ENCODE peak calls at places on chromosomes 6 and 20, in eight cellular contexts. N is naive thymus-derived CD8-positive, alpha-beta T cell; C is ureter; J is hepatocyte; Y is NCI-H345; X is occipital lobe; Q is activated T-cell treated with anti-CD3 and anti-CD28 coated beads, Interleukin-2, amount 50 U/mL, for 72 hours; D is HepG2. E is an unnamed sample.

GRCh38 chr6:89071036-89071435 is 9.5 kb upstream of the PNRC1 start:
- DNase-seq in N (no peak), C (no peak), J (peak), Y (no peak), X (no peak), Q (no peak), D (peak), E (no peak)

GRCh38 chr6:155493694-155494143 is 38.1 kb upstream of the NOX3 start:
- DNase-seq in N (no peak), C (peak), J (peak), Y (no peak), X (peak), Q (peak), D (peak), E (no peak)

GRCh38 chr6:142567476-142567875 is 265.7 kb downstream of the ADGRG6 start:
- DNase-seq in N (no peak), C (no peak), J (no peak), Y (no peak), X (no peak), Q (no peak), D (peak), E (no peak)

GRCh38 chr20:33866398-33867079 is 55.4 kb downstream of the CHMP4B start:
- DNase-seq in N (no peak), C (no peak), J (no peak), Y (no peak), X (no peak), Q (no peak), D (no peak), E (no peak)

GRCh38 chr6:27163858-27164257 is 83.6 kb upstream of the PRSS16 start:
- DNase-seq in N (no peak), C (no peak), J (no peak), Y (no peak), X (no peak), Q (no peak), D (no peak), E (no peak)

GRCh38 chr6:83378621-83379388 is 52.0 kb downstream of the ME1 start:
- DNase-seq in N (no peak), C (no peak), J (no peak), Y (no peak), X (no peak), Q (no peak), D (no peak), E (no peak)

GRCh38 chr6:73079611-73079955 is 145.7 kb downstream of the KHDC1L start:
- DNase-seq in N (no peak), C (no peak), J (peak), Y (no peak), X (no peak), Q (no peak), D (no peak), E (no peak)

GRCh38 chr6:150124235-150124634 is 18.6 kb upstream of the PPP1R14C start:
- DNase-seq in N (no peak), C (no peak), J (no peak), Y (no peak), X (no peak), Q (no peak), D (no peak), E (no peak)

GRCh38 chr6:6522709-6523108 is 65.8 kb upstream of the LY86 start:
- DNase-seq in N (no peak), C (no peak), J (no peak), Y (no peak), X (no peak), Q (no peak), D (no peak), E (no peak)

GRCh38 chr6:142500265-142500786 is 198.5 kb downstream of the ADGRG6 start:
- DNase-seq in N (no peak), C (no peak), J (no peak), Y (no peak), X (no peak), Q (no peak), D (no peak), E (no peak)

GRCh38 chr6:1745814-1746213 is 136.1 kb downstream of the FOXC1 start:
- DNase-seq in N (no peak), C (no peak), J (no peak), Y (no peak), X (no peak), Q (no peak), D (no peak), E (no peak)

GRCh38 chr20:9015984-9016324 is 52.9 kb upstream of the PLCB4 start:
- DNase-seq in N (no peak), C (no peak), J (no peak), Y (no peak), X (no peak), Q (no peak), D (no peak), E (no peak)

GRCh38 chr6:106124437-106125423 is 38.6 kb downstream of the PRDM1 start:
- DNase-seq in N (no peak), C (no peak), J (no peak), Y (no peak), X (no peak), Q (no peak), D (no peak), E (no peak)

GRCh38 chr20:8414611-8415274 is 282.7 kb downstream of the PLCB1 start:
- DNase-seq in N (no peak), C (no peak), J (no peak), Y (peak), X (no peak), Q (no peak), D (peak), E (no peak)

GRCh38 chr6:42239736-42240375 is 22.2 kb upstream of the MRPS10 start:
- DNase-seq in N (no peak), C (no peak), J (no peak), Y (no peak), X (no peak), Q (no peak), D (no peak), E (no peak)

GRCh38 chr6:115120394-115120793 is 777.6 kb upstream of the HS3ST5 start:
- DNase-seq in N (no peak), C (no peak), J (no peak), Y (no peak), X (no peak), Q (no peak), D (no peak), E (no peak)

GRCh38 chr6:28357036-28357435 is 7.3 kb downstream of the ZKSCAN3 start:
- DNase-seq in N (no peak), C (no peak), J (peak), Y (no peak), X (peak), Q (no peak), D (no peak), E (no peak)